ENCODE peak calls at places on chromosomes 12 and 14, in nine cellular contexts. One of them, this sample, is unnamed.
A peak's percentile ranks its signal among the peaks of the same experiment; 100 is the strongest.

GRCh38 chr14:65419593-65420252 is 7.2 kb downstream of the FUT8 start:
- DNase-seq in A549: no peak
- DNase-seq in fibroblast of the aortic adventitia: no peak
- DNase-seq in CD8-positive, alpha-beta memory T cell: no peak
- DNase-seq in stomach: no peak
- DNase-seq in stimulated activated CD4-positive, alpha-beta T cell treated with anti-CD3 and anti-CD28 coated beads, Interleukin-12 subunit alpha, Interleukin-12 subunit beta, amount 100 ng/mL, for 48 hours: no peak
- DNase-seq in stimulated activated naive CD4-positive, alpha-beta T cell: no peak
- DNase-seq in hepatocyte: no peak
- DNase-seq in T-helper 2 cell: no peak
- DNase-seq in this sample: no peak

GRCh38 chr14:64444984-64445845 is 20.1 kb upstream of the AKAP5 start:
- DNase-seq in A549: no peak
- DNase-seq in fibroblast of the aortic adventitia: peak; percentile 47
- DNase-seq in CD8-positive, alpha-beta memory T cell: peak; percentile 66
- DNase-seq in stomach: no peak
- DNase-seq in stimulated activated CD4-positive, alpha-beta T cell treated with anti-CD3 and anti-CD28 coated beads, Interleukin-12 subunit alpha, Interleukin-12 subunit beta, amount 100 ng/mL, for 48 hours: peak; percentile 20
- DNase-seq in stimulated activated naive CD4-positive, alpha-beta T cell: no peak
- DNase-seq in hepatocyte: peak; percentile 20
- DNase-seq in T-helper 2 cell: no peak
- DNase-seq in this sample: peak; percentile 49

GRCh38 chr14:72443256-72443655 is 450.6 kb downstream of the DPF3 start:
- DNase-seq in A549: no peak
- DNase-seq in fibroblast of the aortic adventitia: no peak
- DNase-seq in CD8-positive, alpha-beta memory T cell: no peak
- DNase-seq in stomach: no peak
- DNase-seq in stimulated activated CD4-positive, alpha-beta T cell treated with anti-CD3 and anti-CD28 coated beads, Interleukin-12 subunit alpha, Interleukin-12 subunit beta, amount 100 ng/mL, for 48 hours: no peak
- DNase-seq in stimulated activated naive CD4-positive, alpha-beta T cell: no peak
- DNase-seq in hepatocyte: no peak
- DNase-seq in T-helper 2 cell: no peak
- DNase-seq in this sample: no peak

GRCh38 chr14:46197856-46198255 is 453.7 kb downstream of the RPL10L start:
- DNase-seq in A549: no peak
- DNase-seq in fibroblast of the aortic adventitia: no peak
- DNase-seq in CD8-positive, alpha-beta memory T cell: no peak
- DNase-seq in stomach: no peak
- DNase-seq in stimulated activated CD4-positive, alpha-beta T cell treated with anti-CD3 and anti-CD28 coated beads, Interleukin-12 subunit alpha, Interleukin-12 subunit beta, amount 100 ng/mL, for 48 hours: no peak
- DNase-seq in stimulated activated naive CD4-positive, alpha-beta T cell: no peak
- DNase-seq in hepatocyte: no peak
- DNase-seq in T-helper 2 cell: no peak
- DNase-seq in this sample: no peak

GRCh38 chr14:99749763-99750715 is 43.2 kb upstream of the EML1 start:
- DNase-seq in A549: no peak
- DNase-seq in fibroblast of the aortic adventitia: peak; percentile 60
- DNase-seq in CD8-positive, alpha-beta memory T cell: no peak
- DNase-seq in stomach: no peak
- DNase-seq in stimulated activated CD4-positive, alpha-beta T cell treated with anti-CD3 and anti-CD28 coated beads, Interleukin-12 subunit alpha, Interleukin-12 subunit beta, amount 100 ng/mL, for 48 hours: no peak
- DNase-seq in stimulated activated naive CD4-positive, alpha-beta T cell: no peak
- DNase-seq in hepatocyte: no peak
- DNase-seq in T-helper 2 cell: no peak
- DNase-seq in this sample: no peak

GRCh38 chr12:49983892-49984291 is 11.1 kb downstream of the AQP6 start:
- DNase-seq in A549: no peak
- DNase-seq in fibroblast of the aortic adventitia: peak; percentile 89
- DNase-seq in CD8-positive, alpha-beta memory T cell: no peak
- DNase-seq in stomach: no peak
- DNase-seq in stimulated activated CD4-positive, alpha-beta T cell treated with anti-CD3 and anti-CD28 coated beads, Interleukin-12 subunit alpha, Interleukin-12 subunit beta, amount 100 ng/mL, for 48 hours: no peak
- DNase-seq in stimulated activated naive CD4-positive, alpha-beta T cell: no peak
- DNase-seq in hepatocyte: peak; percentile 78
- DNase-seq in T-helper 2 cell: no peak
- DNase-seq in this sample: no peak

GRCh38 chr12:119894916-119895315 is 17.8 kb upstream of the CIT start:
- DNase-seq in A549: no peak
- DNase-seq in fibroblast of the aortic adventitia: no peak
- DNase-seq in CD8-positive, alpha-beta memory T cell: no peak
- DNase-seq in stomach: no peak
- DNase-seq in stimulated activated CD4-positive, alpha-beta T cell treated with anti-CD3 and anti-CD28 coated beads, Interleukin-12 subunit alpha, Interleukin-12 subunit beta, amount 100 ng/mL, for 48 hours: no peak
- DNase-seq in stimulated activated naive CD4-positive, alpha-beta T cell: no peak
- DNase-seq in hepatocyte: no peak
- DNase-seq in T-helper 2 cell: no peak
- DNase-seq in this sample: no peak

GRCh38 chr12:52004042-52004648 is 2.6 kb upstream of the TAMALIN start:
- DNase-seq in A549: peak; percentile 78
- DNase-seq in fibroblast of the aortic adventitia: peak; percentile 70
- DNase-seq in CD8-positive, alpha-beta memory T cell: no peak
- DNase-seq in stomach: peak; percentile 68
- DNase-seq in stimulated activated CD4-positive, alpha-beta T cell treated with anti-CD3 and anti-CD28 coated beads, Interleukin-12 subunit alpha, Interleukin-12 subunit beta, amount 100 ng/mL, for 48 hours: no peak
- DNase-seq in stimulated activated naive CD4-positive, alpha-beta T cell: no peak
- DNase-seq in hepatocyte: peak; percentile 68
- DNase-seq in T-helper 2 cell: no peak
- DNase-seq in this sample: peak; percentile 65

GRCh38 chr12:15205341-15206010 is 15.7 kb downstream of the RERG start:
- DNase-seq in A549: no peak
- DNase-seq in fibroblast of the aortic adventitia: peak; percentile 15
- DNase-seq in CD8-positive, alpha-beta memory T cell: no peak
- DNase-seq in stomach: no peak
- DNase-seq in stimulated activated CD4-positive, alpha-beta T cell treated with anti-CD3 and anti-CD28 coated beads, Interleukin-12 subunit alpha, Interleukin-12 subunit beta, amount 100 ng/mL, for 48 hours: no peak
- DNase-seq in stimulated activated naive CD4-positive, alpha-beta T cell: no peak
- DNase-seq in hepatocyte: no peak
- DNase-seq in T-helper 2 cell: no peak
- DNase-seq in this sample: no peak

GRCh38 chr12:121124402-121125109 is 8.1 kb upstream of the P2RX7 start:
- DNase-seq in A549: peak; percentile 93
- DNase-seq in fibroblast of the aortic adventitia: peak; percentile 66
- DNase-seq in CD8-positive, alpha-beta memory T cell: no peak
- DNase-seq in stomach: no peak
- DNase-seq in stimulated activated CD4-positive, alpha-beta T cell treated with anti-CD3 and anti-CD28 coated beads, Interleukin-12 subunit alpha, Interleukin-12 subunit beta, amount 100 ng/mL, for 48 hours: no peak
- DNase-seq in stimulated activated naive CD4-positive, alpha-beta T cell: no peak
- DNase-seq in hepatocyte: peak; percentile 46
- DNase-seq in T-helper 2 cell: no peak
- DNase-seq in this sample: peak; percentile 99

GRCh38 chr12:113149361-113150150 is at the start of gene CFAP73:
- DNase-seq in A549: peak; percentile 82
- DNase-seq in fibroblast of the aortic adventitia: peak; percentile 73
- DNase-seq in CD8-positive, alpha-beta memory T cell: no peak
- DNase-seq in stomach: peak; percentile 72
- DNase-seq in stimulated activated CD4-positive, alpha-beta T cell treated with anti-CD3 and anti-CD28 coated beads, Interleukin-12 subunit alpha, Interleukin-12 subunit beta, amount 100 ng/mL, for 48 hours: no peak
- DNase-seq in stimulated activated naive CD4-positive, alpha-beta T cell: no peak
- DNase-seq in hepatocyte: peak; percentile 91
- DNase-seq in T-helper 2 cell: no peak
- DNase-seq in this sample: peak; percentile 94

GRCh38 chr14:36319899-36320209 is 583 bp downstream of the MBIP start:
- DNase-seq in A549: no peak
- DNase-seq in fibroblast of the aortic adventitia: peak; percentile 32
- DNase-seq in CD8-positive, alpha-beta memory T cell: no peak
- DNase-seq in stomach: no peak
- DNase-seq in stimulated activated CD4-positive, alpha-beta T cell treated with anti-CD3 and anti-CD28 coated beads, Interleukin-12 subunit alpha, Interleukin-12 subunit beta, amount 100 ng/mL, for 48 hours: no peak
- DNase-seq in stimulated activated naive CD4-positive, alpha-beta T cell: no peak
- DNase-seq in hepatocyte: no peak
- DNase-seq in T-helper 2 cell: no peak
- DNase-seq in this sample: no peak

GRCh38 chr12:104665296-104665695 is 208.5 kb downstream of the CHST11 start:
- DNase-seq in A549: no peak
- DNase-seq in fibroblast of the aortic adventitia: no peak
- DNase-seq in CD8-positive, alpha-beta memory T cell: no peak
- DNase-seq in stomach: no peak
- DNase-seq in stimulated activated CD4-positive, alpha-beta T cell treated with anti-CD3 and anti-CD28 coated beads, Interleukin-12 subunit alpha, Interleukin-12 subunit beta, amount 100 ng/mL, for 48 hours: no peak
- DNase-seq in stimulated activated naive CD4-positive, alpha-beta T cell: no peak
- DNase-seq in hepatocyte: no peak
- DNase-seq in T-helper 2 cell: no peak
- DNase-seq in this sample: no peak

GRCh38 chr12:109302358-109302757 is 6.7 kb downstream of the FOXN4 start:
- DNase-seq in A549: peak; percentile 46
- DNase-seq in fibroblast of the aortic adventitia: no peak
- DNase-seq in CD8-positive, alpha-beta memory T cell: no peak
- DNase-seq in stomach: no peak
- DNase-seq in stimulated activated CD4-positive, alpha-beta T cell treated with anti-CD3 and anti-CD28 coated beads, Interleukin-12 subunit alpha, Interleukin-12 subunit beta, amount 100 ng/mL, for 48 hours: no peak
- DNase-seq in stimulated activated naive CD4-positive, alpha-beta T cell: no peak
- DNase-seq in hepatocyte: peak; percentile 31
- DNase-seq in T-helper 2 cell: no peak
- DNase-seq in this sample: no peak

GRCh38 chr12:124543591-124544310 is 23.7 kb downstream of the NCOR2 start:
- DNase-seq in A549: no peak
- DNase-seq in fibroblast of the aortic adventitia: no peak
- DNase-seq in CD8-positive, alpha-beta memory T cell: no peak
- DNase-seq in stomach: no peak
- DNase-seq in stimulated activated CD4-positive, alpha-beta T cell treated with anti-CD3 and anti-CD28 coated beads, Interleukin-12 subunit alpha, Interleukin-12 subunit beta, amount 100 ng/mL, for 48 hours: no peak
- DNase-seq in stimulated activated naive CD4-positive, alpha-beta T cell: no peak
- DNase-seq in hepatocyte: no peak
- DNase-seq in T-helper 2 cell: no peak
- DNase-seq in this sample: peak; percentile 77

GRCh38 chr12:5124401-5124800 is 80.7 kb downstream of the KCNA5 start:
- DNase-seq in A549: no peak
- DNase-seq in fibroblast of the aortic adventitia: no peak
- DNase-seq in CD8-positive, alpha-beta memory T cell: no peak
- DNase-seq in stomach: no peak
- DNase-seq in stimulated activated CD4-positive, alpha-beta T cell treated with anti-CD3 and anti-CD28 coated beads, Interleukin-12 subunit alpha, Interleukin-12 subunit beta, amount 100 ng/mL, for 48 hours: no peak
- DNase-seq in stimulated activated naive CD4-positive, alpha-beta T cell: no peak
- DNase-seq in hepatocyte: no peak
- DNase-seq in T-helper 2 cell: no peak
- DNase-seq in this sample: no peak

GRCh38 chr12:63916561-63917476 is 72.3 kb downstream of the SRGAP1 start:
- DNase-seq in A549: no peak
- DNase-seq in fibroblast of the aortic adventitia: peak; percentile 48
- DNase-seq in CD8-positive, alpha-beta memory T cell: no peak
- DNase-seq in stomach: no peak
- DNase-seq in stimulated activated CD4-positive, alpha-beta T cell treated with anti-CD3 and anti-CD28 coated beads, Interleukin-12 subunit alpha, Interleukin-12 subunit beta, amount 100 ng/mL, for 48 hours: no peak
- DNase-seq in stimulated activated naive CD4-positive, alpha-beta T cell: no peak
- DNase-seq in hepatocyte: no peak
- DNase-seq in T-helper 2 cell: no peak
- DNase-seq in this sample: peak; percentile 81

GRCh38 chr14:63180017-63180416 is 24.2 kb upstream of the RHOJ start:
- DNase-seq in A549: no peak
- DNase-seq in fibroblast of the aortic adventitia: peak; percentile 77
- DNase-seq in CD8-positive, alpha-beta memory T cell: no peak
- DNase-seq in stomach: no peak
- DNase-seq in stimulated activated CD4-positive, alpha-beta T cell treated with anti-CD3 and anti-CD28 coated beads, Interleukin-12 subunit alpha, Interleukin-12 subunit beta, amount 100 ng/mL, for 48 hours: no peak
- DNase-seq in stimulated activated naive CD4-positive, alpha-beta T cell: no peak
- DNase-seq in hepatocyte: no peak
- DNase-seq in T-helper 2 cell: no peak
- DNase-seq in this sample: no peak

GRCh38 chr14:68886109-68886434 is 93.0 kb downstream of the ACTN1 start:
- DNase-seq in A549: no peak
- DNase-seq in fibroblast of the aortic adventitia: no peak
- DNase-seq in CD8-positive, alpha-beta memory T cell: no peak
- DNase-seq in stomach: no peak
- DNase-seq in stimulated activated CD4-positive, alpha-beta T cell treated with anti-CD3 and anti-CD28 coated beads, Interleukin-12 subunit alpha, Interleukin-12 subunit beta, amount 100 ng/mL, for 48 hours: no peak
- DNase-seq in stimulated activated naive CD4-positive, alpha-beta T cell: no peak
- DNase-seq in hepatocyte: no peak
- DNase-seq in T-helper 2 cell: no peak
- DNase-seq in this sample: no peak

GRCh38 chr14:91985008-91985407 is 37.5 kb upstream of the FBLN5 start:
- DNase-seq in A549: no peak
- DNase-seq in fibroblast of the aortic adventitia: peak; percentile 69
- DNase-seq in CD8-positive, alpha-beta memory T cell: no peak
- DNase-seq in stomach: no peak
- DNase-seq in stimulated activated CD4-positive, alpha-beta T cell treated with anti-CD3 and anti-CD28 coated beads, Interleukin-12 subunit alpha, Interleukin-12 subunit beta, amount 100 ng/mL, for 48 hours: no peak
- DNase-seq in stimulated activated naive CD4-positive, alpha-beta T cell: no peak
- DNase-seq in hepatocyte: no peak
- DNase-seq in T-helper 2 cell: no peak
- DNase-seq in this sample: peak; percentile 6

GRCh38 chr12:114399664-114400211 is 6.2 kb downstream of the TBX5 start:
- DNase-seq in A549: no peak
- DNase-seq in fibroblast of the aortic adventitia: no peak
- DNase-seq in CD8-positive, alpha-beta memory T cell: no peak
- DNase-seq in stomach: no peak
- DNase-seq in stimulated activated CD4-positive, alpha-beta T cell treated with anti-CD3 and anti-CD28 coated beads, Interleukin-12 subunit alpha, Interleukin-12 subunit beta, amount 100 ng/mL, for 48 hours: no peak
- DNase-seq in stimulated activated naive CD4-positive, alpha-beta T cell: no peak
- DNase-seq in hepatocyte: peak; percentile 58
- DNase-seq in T-helper 2 cell: no peak
- DNase-seq in this sample: no peak

GRCh38 chr12:3097186-3097804 is 20.1 kb downstream of the TSPAN9 start:
- DNase-seq in A549: no peak
- DNase-seq in fibroblast of the aortic adventitia: peak; percentile 89
- DNase-seq in CD8-positive, alpha-beta memory T cell: no peak
- DNase-seq in stomach: peak; percentile 64
- DNase-seq in stimulated activated CD4-positive, alpha-beta T cell treated with anti-CD3 and anti-CD28 coated beads, Interleukin-12 subunit alpha, Interleukin-12 subunit beta, amount 100 ng/mL, for 48 hours: no peak
- DNase-seq in stimulated activated naive CD4-positive, alpha-beta T cell: no peak
- DNase-seq in hepatocyte: peak; percentile 76
- DNase-seq in T-helper 2 cell: no peak
- DNase-seq in this sample: no peak

GRCh38 chr12:53431187-53431586 is 7.5 kb downstream of the AMHR2 start:
- DNase-seq in A549: no peak
- DNase-seq in fibroblast of the aortic adventitia: no peak
- DNase-seq in CD8-positive, alpha-beta memory T cell: no peak
- DNase-seq in stomach: no peak
- DNase-seq in stimulated activated CD4-positive, alpha-beta T cell treated with anti-CD3 and anti-CD28 coated beads, Interleukin-12 subunit alpha, Interleukin-12 subunit beta, amount 100 ng/mL, for 48 hours: no peak
- DNase-seq in stimulated activated naive CD4-positive, alpha-beta T cell: no peak
- DNase-seq in hepatocyte: no peak
- DNase-seq in T-helper 2 cell: no peak
- DNase-seq in this sample: no peak